ENCODE peak calls at places on chromosomes 16 and 17, in four cellular contexts. I is EL, N is NCI-H345, S is K562. O is an unnamed sample.

GRCh38 chr17:80499961-80500665 is 23.7 kb upstream of the NPTX1 start:
- DNase-seq in I (no peak), S (no peak), N (no peak), O (no peak)

GRCh38 chr17:1977583-1978395 is 47.3 kb downstream of the RTN4RL1 start:
- DNase-seq in N (peak), I (no peak), S (no peak), O (no peak)

GRCh38 chr17:78256705-78257559 is 25.5 kb downstream of the TMEM235 start:
- DNase-seq in S (peak), I (no peak), N (no peak), O (no peak)

GRCh38 chr16:85554791-85555548 is 58.2 kb upstream of the GSE1 start:
- DNase-seq in N (no peak), S (peak), I (peak), O (peak)

GRCh38 chr17:65936013-65936412 is 255.9 kb downstream of the CEP112 start:
- DNase-seq in S (no peak), N (no peak), I (peak), O (no peak)

GRCh38 chr16:74611721-74612120 is 4.8 kb upstream of the GLG1 start:
- DNase-seq in N (no peak), S (no peak), I (peak), O (no peak)

GRCh38 chr17:42767512-42767911 is 5.7 kb upstream of the VPS25 start:
- DNase-seq in S (no peak), N (no peak), I (no peak), O (no peak)

GRCh38 chr16:66741131-66741900 is 10.1 kb downstream of the DYNC1LI2 start:
- DNase-seq in S (peak), N (no peak), I (peak), O (peak)

GRCh38 chr17:2710075-2710803 is 1.3 kb downstream of the CLUH start:
- DNase-seq in I (no peak), N (no peak), S (no peak), O (no peak)

GRCh38 chr17:78304549-78305037 is 55.3 kb downstream of the SOCS3 start:
- DNase-seq in I (no peak), N (no peak), S (no peak), O (no peak)

GRCh38 chr17:38602862-38603785 is 2.6 kb downstream of the SRCIN1 start:
- DNase-seq in S (no peak), I (no peak), N (no peak), O (no peak)

GRCh38 chr16:13896543-13897182 is 23.3 kb upstream of the ERCC4 start:
- DNase-seq in N (no peak), S (no peak), I (no peak), O (no peak)

GRCh38 chr17:19264277-19264676 is 27.1 kb downstream of the EPN2 start:
- DNase-seq in N (no peak), S (no peak), I (no peak), O (no peak)

GRCh38 chr16:86354641-86355040 is 155.7 kb upstream of the FOXF1 start:
- DNase-seq in S (no peak), I (peak), N (no peak), O (peak)

GRCh38 chr17:48909796-48910195 is 1.6 kb downstream of the UBE2Z start:
- DNase-seq in N (no peak), I (peak), S (no peak), O (no peak)